ENCODE peak calls at places on chromosomes 2 and 18, in ten cellular contexts. O is A549, N is breast epithelium, G is fibroblast of lung, W is cardiac muscle cell, D is hepatocyte, Z is IMR-90, F is psoas muscle, B is esophagus squamous epithelium, A is kidney. Q is an unnamed sample. For H3K4me1, the result is how much of the 10 kb centered on the place peaks cover.

GRCh38 chr2:165535443-165535842 is 65.9 kb downstream of the CSRNP3 start:
- DNase-seq in F (no peak), B (no peak), N (no peak), O (no peak), G (no peak), Z (no peak), D (no peak), W (no peak), A (no peak), Q (no peak)

GRCh38 chr2:99609851-99610381 is 120.1 kb upstream of the REV1 start:
- DNase-seq in W (no peak), N (no peak), D (no peak), F (no peak), B (no peak), Z (no peak), G (no peak), O (no peak), A (no peak), Q (no peak)

GRCh38 chr2:1540481-1540880 is 127.2 kb downstream of the TPO start:
- DNase-seq in G (no peak), F (no peak), D (no peak), W (no peak), O (no peak), B (no peak), N (no peak), A (peak), Z (no peak), Q (no peak)

GRCh38 chr18:24022141-24022540 is 7.6 kb downstream of the TTC39C start:
- DNase-seq in F (no peak), O (no peak), G (peak), W (peak), Z (peak), B (no peak), A (no peak), N (no peak), D (no peak), Q (no peak)

GRCh38 chr2:233990261-233990798 is 60.2 kb upstream of the SPP2 start:
- DNase-seq in F (no peak), G (peak), W (no peak), A (no peak), B (no peak), Z (no peak), O (no peak), N (no peak), D (no peak), Q (peak)

GRCh38 chr2:203900298-203900697 is 32.7 kb downstream of the CTLA4 start:
- DNase-seq in G (peak), A (no peak), O (no peak), Z (no peak), B (no peak), W (no peak), F (no peak), N (no peak), D (peak), Q (no peak)

GRCh38 chr2:20496477-20496876 is 49.6 kb downstream of the RHOB start:
- DNase-seq in G (peak), A (no peak), F (no peak), W (no peak), D (no peak), Z (no peak), O (no peak), B (no peak), N (no peak), Q (no peak)

GRCh38 chr18:5746844-5747243 is 148.5 kb downstream of the TMEM200C start:
- DNase-seq in A (no peak), F (no peak), G (no peak), W (no peak), Z (no peak), O (no peak), N (no peak), D (peak), B (no peak), Q (no peak)

GRCh38 chr18:35694803-35695202 is 113.3 kb downstream of the GALNT1 start:
- DNase-seq in G (no peak), A (no peak), Z (no peak), B (no peak), F (no peak), D (no peak), O (no peak), W (no peak), N (no peak), Q (no peak)

GRCh38 chr18:80009661-80010550 is 21.5 kb upstream of the TXNL4A start:
- DNase-seq in B (no peak), N (peak), G (peak), F (peak), A (no peak), O (peak), Z (peak), D (peak), W (peak), Q (no peak)

GRCh38 chr2:218833023-218833609 is 1.5 kb upstream of the PRKAG3 start:
- DNase-seq in N (no peak), B (no peak), O (no peak), W (no peak), F (no peak), A (no peak), D (no peak), G (no peak), Z (no peak), Q (no peak)

GRCh38 chr2:23636412-23636811 is 251.4 kb downstream of the KLHL29 start:
- DNase-seq in D (no peak), O (peak), G (peak), N (no peak), A (peak), B (no peak), F (peak), Z (peak), W (peak), Q (peak)

GRCh38 chr2:2826209-2826551 is 495.1 kb upstream of the MYT1L start:
- DNase-seq in A (no peak), D (no peak), W (no peak), G (no peak), B (no peak), N (no peak), Z (no peak), F (no peak), O (no peak), Q (no peak)

GRCh38 chr2:134692461-134692860 is 26.3 kb downstream of the TMEM163 start:
- DNase-seq in Z (no peak), G (no peak), N (no peak), W (no peak), D (no peak), F (no peak), A (no peak), B (no peak), O (no peak), Q (no peak)

GRCh38 chr18:13918898-13919297 is 3.6 kb upstream of the MC2R start:
- DNase-seq in F (no peak), O (no peak), N (no peak), B (no peak), D (no peak), Z (no peak), G (no peak), W (no peak), A (no peak), Q (no peak)

GRCh38 chr2:207253946-207254345 is 88.2 kb upstream of the KLF7 start:
- DNase-seq in F (no peak), G (peak), O (peak), A (no peak), Z (peak), N (no peak), D (peak), W (peak), B (no peak), Q (no peak)

GRCh38 chr2:31263636-31264190 is 29.8 kb downstream of the EHD3 start:
- DNase-seq in A (no peak), G (no peak), N (peak), F (no peak), W (no peak), Z (no peak), D (no peak), O (no peak), B (no peak), Q (no peak)

GRCh38 chr18:11272516-11272915 is 123.1 kb upstream of the PIEZO2 start:
- DNase-seq in O (no peak), D (no peak), A (no peak), Z (no peak), N (no peak), B (no peak), W (no peak), G (no peak), F (no peak), Q (no peak)

GRCh38 chr2:112814278-112814677 is 22.3 kb downstream of the IL1B start:
- DNase-seq in O (no peak), A (no peak), W (peak), Z (peak), N (peak), G (peak), F (no peak), D (no peak), B (no peak), Q (no peak)

GRCh38 chr2:238995634-238996033 is 147.7 kb downstream of the TWIST2 start:
- DNase-seq in B (no peak), G (peak), Z (no peak), N (no peak), A (no peak), W (no peak), F (no peak), D (no peak), O (no peak), Q (no peak)

GRCh38 chr2:122471779-122472178 is 716.3 kb downstream of the TSN start:
- DNase-seq in B (no peak), D (no peak), O (no peak), F (no peak), W (no peak), A (no peak), Z (no peak), G (no peak), N (no peak), Q (no peak)

GRCh38 chr2:127669056-127669455 is 6.3 kb downstream of the LIMS2 start:
- DNase-seq in D (no peak), F (no peak), B (no peak), A (no peak), N (no peak), G (no peak), W (no peak), O (no peak), Z (no peak), Q (no peak)

GRCh38 chr18:79926306-79926705 is 25.1 kb downstream of the SLC66A2 start:
- DNase-seq in W (no peak), G (no peak), O (no peak), N (peak), A (peak), B (no peak), D (no peak), Z (no peak), F (no peak), Q (no peak)

GRCh38 chr2:149972039-149972438 is 384.5 kb upstream of the MMADHC start:
- DNase-seq in G (no peak), B (no peak), O (no peak), N (no peak), F (no peak), Z (peak), A (no peak), D (no peak), W (peak), Q (no peak)

GRCh38 chr2:158955974-158956373 is 12.5 kb upstream of the TANC1 start:
- DNase-seq in O (no peak), Z (no peak), F (no peak), G (no peak), A (no peak), B (no peak), W (no peak), N (no peak), D (no peak), Q (no peak)

GRCh38 chr2:45024600-45025291 is 15.5 kb upstream of the SIX2 start:
- DNase-seq in Z (peak), F (peak), W (peak), B (no peak), A (no peak), G (peak), D (peak), N (no peak), O (peak), Q (no peak)

GRCh38 chr18:25561923-25562322 is 210.0 kb upstream of the ZNF521 start:
- DNase-seq in B (no peak), F (no peak), O (peak), W (peak), D (peak), G (peak), A (no peak), Z (peak), N (no peak), Q (no peak)

GRCh38 chr2:9665903-9666302 is 35.1 kb upstream of the YWHAQ start:
- DNase-seq in D (no peak), A (no peak), B (no peak), O (no peak), F (no peak), Z (peak), N (no peak), W (peak), G (peak), Q (no peak)

GRCh38 chr2:182280128-182280527 is 146.7 kb downstream of the PDE1A start:
- DNase-seq in A (no peak), G (peak), N (no peak), D (no peak), W (peak), F (no peak), O (no peak), Z (peak), B (no peak), Q (no peak)

GRCh38 chr18:6569813-6570212 is 155.1 kb upstream of the L3MBTL4 start:
- DNase-seq in D (peak), N (no peak), B (no peak), G (no peak), A (no peak), O (no peak), W (no peak), Z (no peak), F (no peak), Q (no peak)

GRCh38 chr2:134359367-134360081 is 105.7 kb downstream of the MGAT5 start:
- DNase-seq in F (no peak), B (no peak), O (no peak), N (no peak), A (no peak), G (peak), Z (peak), D (peak), W (no peak), Q (peak)

GRCh38 chr2:219009294-219009693 is 16.1 kb upstream of the CRYBA2 start:
- DNase-seq in A (no peak), W (no peak), F (no peak), N (no peak), Z (no peak), O (no peak), G (no peak), B (no peak), D (no peak), Q (no peak)

GRCh38 chr2:27689424-27689823 is 25.7 kb downstream of the SLC4A1AP start:
- DNase-seq in F (no peak), W (no peak), G (no peak), N (no peak), D (no peak), Z (no peak), A (no peak), O (no peak), B (no peak), Q (no peak)

GRCh38 chr18:39841133-39842041 is 2113.6 kb upstream of the PIK3C3 start:
- DNase-seq in G (peak), O (peak), A (peak), F (peak), D (peak), N (peak), B (no peak), Z (peak), W (peak), Q (peak)
- TF ChIP-seq CTCF in G (peak), O (peak), A (no peak), F (no peak), D (peak), N (no peak), B (no peak), Z (peak), W (peak), Q (no peak)

DNA sequence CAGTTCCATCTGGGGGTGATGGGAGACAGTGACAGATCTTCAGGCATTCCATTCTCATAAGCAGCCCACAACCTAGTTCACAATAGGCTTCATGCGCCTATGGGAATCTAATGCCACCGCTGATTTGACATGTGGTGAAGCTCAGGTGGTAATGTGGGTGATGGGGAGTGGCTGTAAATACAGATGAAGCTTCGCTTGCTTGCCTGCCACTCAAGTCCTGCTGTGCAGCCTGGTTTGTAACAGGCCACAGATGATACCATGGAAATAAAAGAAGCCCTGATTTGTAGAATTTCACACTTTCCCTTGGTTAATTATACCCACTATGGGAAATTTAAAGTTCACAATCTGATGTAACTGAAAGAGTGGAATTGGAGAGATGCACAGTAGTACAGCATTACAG is 40.5 kb upstream of the CXXC1 start:
- DNase-seq in O (no peak), F (no peak), W (no peak), Z (no peak), N (no peak), D (no peak), G (no peak), B (no peak), A (no peak), Q (no peak)
- H3K4me1 ChIP-seq in O (under half), F (under half), W (under half), Z (under half), N (under half), D (under half), G (under half), B (under half), A (under half), Q (under half)

GRCh38 chr2:173359231-173359630 is 4.6 kb downstream of the CDCA7 start:
- DNase-seq in A (no peak), N (no peak), Z (peak), W (peak), O (no peak), B (no peak), D (no peak), F (no peak), G (peak), Q (no peak)
- H3K4me3 ChIP-seq in A (no peak), N (no peak), Z (no peak), W (no peak), O (no peak), B (no peak), D (no peak), F (no peak), G (no peak), Q (no peak)

DNA sequence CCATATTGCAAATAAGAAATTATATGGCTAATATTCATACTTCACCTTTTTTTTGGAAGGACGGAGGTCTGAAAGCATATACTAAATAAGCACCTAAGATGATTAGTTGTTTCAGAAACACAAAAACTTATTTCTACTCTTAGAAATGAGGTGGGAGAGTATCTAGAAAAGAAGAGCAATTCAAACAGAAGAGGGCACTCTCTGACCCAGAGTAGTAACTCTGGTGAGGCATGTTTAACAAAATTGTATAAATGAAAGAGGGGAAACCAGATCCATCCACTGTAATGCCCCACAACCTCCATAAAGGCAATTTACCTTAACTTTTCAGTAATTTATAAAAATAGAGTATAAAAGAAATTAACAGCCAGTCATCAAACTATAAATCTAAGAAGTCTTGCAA is 669.6 kb upstream of the VRK2 start:
- DNase-seq in D (peak), W (no peak), N (no peak), Z (no peak), B (no peak), F (no peak), O (no peak), A (no peak), G (no peak), Q (no peak)
- TF ChIP-seq CTCF in D (peak), W (no peak), N (no peak), Z (peak), B (no peak), F (peak), O (no peak), A (no peak), G (peak), Q (no peak)

GRCh38 chr2:54666741-54667639 is 56.5 kb upstream of the EML6 start:
- DNase-seq in G (peak), F (peak), O (no peak), A (no peak), N (no peak), B (no peak), W (peak), D (peak), Z (peak), Q (no peak)
- H3K4me1 ChIP-seq in G (under half), F (under half), O (under half), A (under half), N (under half), B (half or more), W (under half), D (half or more), Z (under half), Q (under half)

GRCh38 chr18:8063733-8064132 is 496.6 kb downstream of the PTPRM start:
- DNase-seq in Z (no peak), G (no peak), O (no peak), B (no peak), F (no peak), N (no peak), A (no peak), W (no peak), D (no peak), Q (no peak)
- H3K4me3 ChIP-seq in Z (no peak), G (no peak), O (no peak), B (no peak), F (no peak), N (no peak), A (no peak), W (no peak), D (no peak), Q (no peak)

DNA sequence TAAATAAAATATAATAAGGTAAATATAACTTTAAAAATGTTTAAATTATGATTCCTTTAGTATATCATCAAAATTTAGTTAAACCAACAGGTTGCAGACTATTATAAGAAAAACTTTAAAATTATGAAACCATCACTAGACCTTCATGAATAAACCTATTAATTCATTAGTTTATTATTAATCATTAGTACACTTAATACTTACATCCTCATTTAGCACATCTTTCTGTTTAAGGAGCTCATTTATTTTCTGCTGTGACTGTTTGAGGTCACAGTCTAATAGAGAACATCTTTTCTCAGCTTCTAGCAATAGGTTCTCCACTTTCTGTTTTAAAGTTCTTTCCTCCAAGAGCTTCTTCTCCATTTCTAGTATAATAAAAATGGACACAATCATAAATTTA is 52.8 kb downstream of the SLC66A3 start:
- DNase-seq in Z (no peak), A (no peak), W (no peak), G (no peak), D (no peak), O (no peak), B (no peak), N (no peak), F (no peak), Q (no peak)
- TF ChIP-seq CTCF in Z (no peak), A (no peak), W (no peak), G (no peak), D (no peak), O (no peak), B (no peak), N (no peak), F (no peak), Q (no peak)

Q was measured in BE2C.